ENCODE peak calls at places on chromosomes 1 and 21, in four cellular contexts. S is fibroblast of lung, M is GM23338, V is PC-9. A is an unnamed sample.

GRCh38 chr1:247487057-247487456 is 29.2 kb upstream of the OR2B11 start:
- DNase-seq in S (peak), M (peak), V (no peak), A (no peak)

GRCh38 chr1:54051936-54052469 is 1.0 kb downstream of the TMEM59 start:
- DNase-seq in S (peak), M (peak), V (no peak), A (no peak)

GRCh38 chr1:245956225-245956624 is 550.9 kb downstream of the SMYD3 start:
- DNase-seq in S (no peak), M (no peak), V (no peak), A (no peak)

GRCh38 chr1:157249326-157249725 is 111.1 kb upstream of the ETV3 start:
- DNase-seq in S (no peak), M (no peak), V (no peak), A (no peak)

GRCh38 chr1:22186316-22186715 is 43.4 kb upstream of the WNT4 start:
- DNase-seq in S (no peak), M (no peak), V (no peak), A (no peak)

GRCh38 chr1:228416217-228416971 is at the start of gene TRIM17:
- DNase-seq in S (no peak), M (peak), V (no peak), A (no peak)

GRCh38 chr1:202576816-202577215 is 133.4 kb downstream of the SYT2 start:
- DNase-seq in S (peak), M (no peak), V (peak), A (no peak)

GRCh38 chr1:33094971-33095604 is 14.1 kb downstream of the AZIN2 start:
- DNase-seq in S (peak), M (peak), V (peak), A (no peak)

GRCh38 chr1:41898191-41898713 is 20.5 kb downstream of the HIVEP3 start:
- DNase-seq in S (peak), M (no peak), V (no peak), A (no peak)

GRCh38 chr21:46394819-46395152 is 63.9 kb upstream of the DIP2A start:
- DNase-seq in S (no peak), M (no peak), V (no peak), A (no peak)

GRCh38 chr1:234256359-234256758 is 116.9 kb upstream of the COA6 start:
- DNase-seq in S (no peak), M (peak), V (no peak), A (no peak)

GRCh38 chr1:3894626-3895278 is 5.3 kb downstream of the C1orf174 start:
- DNase-seq in S (no peak), M (no peak), V (no peak), A (no peak)

GRCh38 chr1:45331436-45332345 is 5.0 kb downstream of the HPDL start:
- DNase-seq in S (no peak), M (no peak), V (no peak), A (no peak)

GRCh38 chr1:168683871-168684270 is 45.1 kb downstream of the DPT start:
- DNase-seq in S (no peak), M (no peak), V (no peak), A (no peak)

GRCh38 chr1:21946836-21947587 is 9.9 kb upstream of the HSPG2 start:
- DNase-seq in S (no peak), M (peak), V (no peak), A (no peak)

GRCh38 chr1:89201489-89201794 is 2.7 kb upstream of the GBP4 start:
- DNase-seq in S (no peak), M (no peak), V (no peak), A (no peak)

GRCh38 chr1:9350011-9350907 is 57.6 kb downstream of the SPSB1 start:
- DNase-seq in S (peak), M (no peak), V (no peak), A (no peak)

GRCh38 chr1:22674410-22674749 is 21.3 kb downstream of the C1QB start:
- DNase-seq in S (no peak), M (no peak), V (no peak), A (no peak)

GRCh38 chr1:101820080-101820479 is 176.6 kb downstream of the OLFM3 start:
- DNase-seq in S (peak), M (peak), V (no peak), A (no peak)

GRCh38 chr1:173015629-173016028 is 35.1 kb downstream of the TNFSF18 start:
- DNase-seq in S (no peak), M (no peak), V (no peak), A (no peak)

GRCh38 chr1:228066891-228067654 is 15.4 kb upstream of the ARF1 start:
- DNase-seq in S (no peak), M (no peak), V (no peak), A (no peak)

GRCh38 chr1:6960291-6960758 is 175.1 kb downstream of the CAMTA1 start:
- DNase-seq in S (peak), M (no peak), V (no peak), A (no peak)

GRCh38 chr1:205568469-205569361 is 63.1 kb downstream of the ELK4 start:
- DNase-seq in S (no peak), M (peak), V (no peak), A (no peak)

GRCh38 chr1:1989759-1990158 is 13.8 kb downstream of the CFAP74 start:
- DNase-seq in S (peak), M (no peak), V (no peak), A (no peak)

GRCh38 chr1:23198373-23198772 is 18.9 kb downstream of the HTR1D start:
- DNase-seq in S (peak), M (no peak), V (peak), A (no peak)

GRCh38 chr1:207282496-207283380 is 38.7 kb upstream of the CD55 start:
- DNase-seq in S (no peak), M (no peak), V (peak), A (no peak)

GRCh38 chr1:202056644-202057334 is 46.4 kb downstream of the ELF3 start:
- DNase-seq in S (no peak), M (no peak), V (peak), A (no peak)

GRCh38 chr1:221948459-221948858 is 206.6 kb upstream of the DUSP10 start:
- DNase-seq in S (no peak), M (no peak), V (no peak), A (no peak)

GRCh38 chr1:248820041-248820585 is 5.6 kb downstream of the SH3BP5L start:
- DNase-seq in S (no peak), M (no peak), V (no peak), A (no peak)

GRCh38 chr1:203286161-203286984 is 18.9 kb upstream of the BTG2 start:
- DNase-seq in S (no peak), M (no peak), V (no peak), A (no peak)

GRCh38 chr1:58857673-58858343 is 74.0 kb upstream of the JUN start:
- DNase-seq in S (no peak), M (no peak), V (no peak), A (no peak)

GRCh38 chr1:203326830-203327683 is 21.7 kb downstream of the BTG2 start:
- DNase-seq in S (peak), M (peak), V (peak), A (peak)

GRCh38 chr1:57440096-57440495 is 16.2 kb upstream of the DAB1 start:
- DNase-seq in S (no peak), M (no peak), V (no peak), A (no peak)

GRCh38 chr1:158180741-158181576 is at the start of gene CD1D:
- DNase-seq in S (peak), M (peak), V (no peak), A (no peak)

GRCh38 chr1:38274974-38275373 is 228.4 kb upstream of the POU3F1 start:
- DNase-seq in S (no peak), M (no peak), V (no peak), A (no peak)

GRCh38 chr1:119008483-119009299 is 20.5 kb upstream of the TBX15 start:
- DNase-seq in S (peak), M (peak), V (no peak), A (no peak)

GRCh38 chr1:56925193-56925592 is 40.6 kb downstream of the C8B start:
- DNase-seq in S (no peak), M (no peak), V (no peak), A (no peak)

GRCh38 chr1:223136086-223136485 is 7.0 kb downstream of the TLR5 start:
- DNase-seq in S (no peak), M (peak), V (no peak), A (no peak)

GRCh38 chr1:223141021-223141420 is 2.0 kb downstream of the TLR5 start:
- DNase-seq in S (no peak), M (peak), V (no peak), A (no peak)

GRCh38 chr1:223140551-223140950 is 2.5 kb downstream of the TLR5 start:
- DNase-seq in S (no peak), M (no peak), V (no peak), A (no peak)

GRCh38 chr1:223135176-223135575 is 7.9 kb downstream of the TLR5 start:
- DNase-seq in S (peak), M (no peak), V (peak), A (no peak)

DNA sequence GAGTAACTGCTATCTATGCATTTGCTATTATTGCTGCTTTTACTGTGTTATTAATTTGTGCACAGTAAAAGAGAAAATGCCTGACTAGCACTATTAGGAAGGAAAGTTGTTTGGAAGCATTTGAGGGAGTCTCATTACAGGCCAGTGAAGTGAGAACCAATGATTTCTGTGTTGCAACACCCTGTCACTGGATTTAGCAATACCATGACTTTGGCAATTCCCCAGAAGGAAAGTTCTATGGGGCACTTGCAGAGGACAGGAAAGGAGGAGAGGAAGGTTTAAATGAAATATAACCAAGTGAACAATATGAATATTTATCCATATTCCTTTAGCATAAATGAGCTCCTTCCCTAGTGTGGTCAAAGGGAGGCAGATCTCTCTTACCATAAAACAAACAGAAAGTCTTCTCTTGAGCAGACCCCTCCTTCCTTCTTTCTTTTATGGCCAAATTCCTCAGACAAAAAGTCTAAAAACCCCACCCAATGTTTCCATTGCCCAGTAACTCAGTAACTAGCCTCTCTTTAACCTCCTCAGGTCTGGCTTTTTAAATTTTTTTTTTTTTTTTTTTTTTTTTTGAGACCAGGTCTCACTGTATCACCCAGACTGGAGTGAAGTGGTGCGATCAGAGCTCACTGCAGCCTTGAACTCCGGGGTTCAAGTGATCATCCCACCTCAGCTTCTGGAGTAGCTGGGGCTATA is 5.5 kb downstream of the TLR5 start:
- DNase-seq in S (peak), M (no peak), V (peak), A (no peak)
- H3K4me3 ChIP-seq in S (no peak), M (no peak), V (no peak), A (no peak)

DNA sequence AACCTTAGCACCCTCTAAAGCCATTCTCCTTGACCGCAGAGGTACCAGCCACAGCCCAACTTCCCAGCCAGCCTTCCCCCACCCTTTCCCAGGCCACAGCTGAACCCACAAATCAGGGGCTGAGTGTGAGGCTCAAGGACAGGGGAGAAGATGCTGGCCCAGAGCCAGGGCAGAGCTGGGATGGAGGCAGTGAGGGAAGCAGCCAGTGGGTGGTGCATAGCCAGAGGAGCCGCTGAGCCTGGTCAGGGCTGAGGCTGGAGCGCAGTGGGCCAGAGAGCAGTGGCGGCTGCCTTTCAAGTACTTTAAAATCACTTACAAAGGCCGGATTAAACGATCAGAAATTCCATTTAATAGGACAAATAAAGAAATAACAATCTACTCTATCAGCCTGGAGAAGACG is 36.3 kb downstream of the DMAP1 start:
- DNase-seq in S (peak), M (peak), V (no peak), A (no peak)
- H3K4me2 ChIP-seq in S (no peak), M (no peak), V (no peak), A (no peak)

GRCh38 chr1:153344718-153345025 is 4.0 kb downstream of the PGLYRP4 start:
- DNase-seq in S (no peak), M (no peak), V (no peak), A (no peak)

GRCh38 chr1:153343040-153343681 is 5.5 kb downstream of the PGLYRP4 start:
- DNase-seq in S (no peak), M (no peak), V (peak), A (no peak)

GRCh38 chr1:153345187-153346066 is 3.2 kb downstream of the PGLYRP4 start:
- DNase-seq in S (no peak), M (no peak), V (no peak), A (no peak)

GRCh38 chr1:153342178-153342577 is 6.5 kb downstream of the PGLYRP4 start:
- DNase-seq in S (no peak), M (no peak), V (no peak), A (no peak)

GRCh38 chr1:153343811-153344717 is 4.6 kb downstream of the PGLYRP4 start:
- DNase-seq in S (no peak), M (no peak), V (no peak), A (no peak)
- H3K4me3 ChIP-seq in S (no peak), M (no peak), V (no peak), A (no peak)

GRCh38 chr1:109791495-109792040 is 27.8 kb upstream of the EPS8L3 start:
- DNase-seq in S (no peak), M (no peak), V (no peak), A (no peak)
- H3K4me2 ChIP-seq in S (peak), M (peak), V (peak), A (no peak)